ENCODE peak calls at places on chromosome 5, in six cellular contexts. C, X, B, Q, K and M are unnamed samples.

GRCh38 chr5:72587909-72588308 is 80.7 kb upstream of the ZNF366 start:
- DNase-seq in Q (no peak), K (no peak), C (no peak), X (no peak), B (peak), M (no peak)

GRCh38 chr5:118791986-118792734 is 196.2 kb downstream of the DTWD2 start:
- DNase-seq in K (peak), B (peak), Q (peak), C (peak), X (peak), M (peak)

GRCh38 chr5:96661841-96662724 is at the start of gene CAST:
- DNase-seq in Q (peak), C (peak), X (peak), K (peak), B (peak), M (peak)

GRCh38 chr5:158623971-158624370 is 475.7 kb downstream of the EBF1 start:
- DNase-seq in X (no peak), Q (no peak), K (no peak), B (no peak), C (no peak), M (no peak)

GRCh38 chr5:178793156-178793555 is 62.7 kb upstream of the ZNF354A start:
- DNase-seq in X (no peak), K (peak), B (no peak), C (peak), Q (no peak), M (no peak)

GRCh38 chr5:139554264-139554663 is 6.9 kb upstream of the UBE2D2 start:
- DNase-seq in C (no peak), X (no peak), K (no peak), B (no peak), Q (no peak), M (no peak)

GRCh38 chr5:1472964-1473628 is 27.9 kb upstream of the SLC6A3 start:
- DNase-seq in X (no peak), K (no peak), B (no peak), C (no peak), Q (no peak), M (no peak)

GRCh38 chr5:157592594-157592993 is 17.0 kb upstream of the ADAM19 start:
- DNase-seq in Q (no peak), B (no peak), C (no peak), X (no peak), K (no peak), M (no peak)

GRCh38 chr5:150612905-150613670 is 27.4 kb upstream of the SYNPO start:
- DNase-seq in C (no peak), B (no peak), K (no peak), Q (no peak), X (no peak), M (no peak)

GRCh38 chr5:122183098-122183794 is 53.9 kb downstream of the ZNF474 start:
- DNase-seq in C (no peak), Q (no peak), B (no peak), X (no peak), K (no peak), M (no peak)
- TF ChIP-seq TAF1 in C (no peak), Q (no peak), B (no peak), X (no peak), K (no peak), M (no peak)

GRCh38 chr5:170769898-170770416 is 13.6 kb upstream of the GABRP start:
- DNase-seq in Q (no peak), K (no peak), C (no peak), B (no peak), X (no peak), M (no peak)

GRCh38 chr5:170773031-170773985 is 10.2 kb upstream of the GABRP start:
- DNase-seq in Q (no peak), X (no peak), C (no peak), K (no peak), B (no peak), M (no peak)

GRCh38 chr5:170769236-170769635 is 14.3 kb upstream of the GABRP start:
- DNase-seq in Q (no peak), K (no peak), B (no peak), C (peak), X (no peak), M (no peak)

GRCh38 chr5:170774831-170775230 is 8.7 kb upstream of the GABRP start:
- DNase-seq in Q (no peak), C (no peak), K (no peak), X (no peak), B (peak), M (no peak)
- TF ChIP-seq TAF1 in Q (no peak), C (no peak), K (no peak), X (no peak), B (no peak), M (no peak)

DNA sequence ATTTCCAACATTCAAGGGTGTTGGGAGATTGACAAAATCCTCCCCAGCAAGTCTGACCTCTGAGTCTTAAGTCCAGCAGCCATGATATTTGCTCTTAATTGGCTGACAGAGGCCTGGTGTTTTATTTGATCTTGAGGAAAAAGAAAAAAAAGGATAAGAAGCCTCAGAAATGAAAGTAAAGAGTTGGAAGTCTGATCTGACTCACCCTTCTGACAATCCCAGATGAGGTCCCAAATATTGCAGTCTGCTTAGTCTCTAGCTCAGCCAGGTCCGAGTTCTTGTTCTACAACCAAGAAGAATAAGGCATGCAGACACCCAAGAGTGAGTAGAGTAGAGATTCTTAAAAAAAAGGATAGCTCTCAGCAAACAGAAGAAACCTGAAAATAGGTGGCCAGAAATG is 632.5 kb upstream of the ST8SIA4 start:
- DNase-seq in X (no peak), Q (no peak), B (no peak), C (no peak), K (no peak), M (no peak)
- TF ChIP-seq TAF1 in X (no peak), Q (no peak), B (no peak), C (no peak), K (no peak), M (no peak)

DNA sequence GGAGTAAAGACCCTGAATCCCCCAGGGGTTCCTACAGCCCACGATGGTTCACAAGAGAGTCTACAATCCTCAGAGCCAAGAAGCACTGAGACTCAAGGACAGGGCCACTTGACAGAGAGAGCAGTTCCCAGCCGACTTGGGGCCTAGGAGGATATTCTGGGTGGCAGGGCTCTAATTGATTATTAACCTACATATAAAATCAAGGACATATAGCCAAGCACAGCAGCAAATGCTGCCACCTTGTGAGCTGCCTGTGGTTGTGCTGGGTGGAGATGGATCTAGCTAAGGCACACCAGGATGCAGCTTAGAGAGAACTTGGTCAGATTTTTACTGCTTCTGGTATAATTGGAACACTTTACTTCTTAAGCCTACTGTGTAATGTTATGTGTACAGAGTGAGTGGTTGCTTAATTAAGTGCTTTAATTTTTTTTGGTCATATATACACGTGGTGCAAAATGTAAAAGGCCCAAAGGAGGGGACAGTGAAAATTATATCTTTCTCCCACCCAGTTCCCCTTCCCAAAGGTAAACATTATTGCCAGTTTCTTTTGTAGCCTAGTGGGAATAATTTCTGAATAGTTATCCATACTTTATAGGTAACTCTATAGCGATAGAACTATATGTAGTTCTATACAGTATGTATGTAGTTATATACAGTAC is 78.8 kb downstream of the F2RL2 start:
- DNase-seq in X (peak), K (peak), Q (no peak), C (peak), B (peak), M (no peak)
- TF ChIP-seq TAF1 in X (no peak), K (no peak), Q (no peak), C (no peak), B (no peak), M (no peak)

GRCh38 chr5:76475936-76476335 is 72.9 kb downstream of the IQGAP2 start:
- DNase-seq in B (no peak), X (no peak), K (no peak), C (no peak), Q (no peak), M (no peak)

GRCh38 chr5:76476639-76477038 is 73.6 kb downstream of the IQGAP2 start:
- DNase-seq in K (no peak), X (no peak), C (no peak), Q (no peak), B (no peak), M (no peak)

GRCh38 chr5:76475358-76475757 is 72.3 kb downstream of the IQGAP2 start:
- DNase-seq in C (no peak), B (no peak), X (no peak), K (no peak), Q (no peak), M (no peak)

GRCh38 chr5:76477061-76477460 is 74.0 kb downstream of the IQGAP2 start:
- DNase-seq in B (no peak), Q (no peak), K (no peak), C (no peak), X (no peak), M (no peak)

GRCh38 chr5:76477576-76477975 is 74.5 kb downstream of the IQGAP2 start:
- DNase-seq in Q (no peak), K (no peak), C (no peak), X (no peak), B (no peak), M (no peak)
- TF ChIP-seq TAF1 in Q (no peak), K (no peak), C (no peak), X (no peak), B (no peak), M (no peak)

GRCh38 chr5:78501411-78502338 is 141.3 kb downstream of the SCAMP1 start:
- DNase-seq in B (no peak), X (no peak), C (no peak), K (no peak), Q (no peak), M (no peak)

GRCh38 chr5:78496373-78496772 is 136.0 kb downstream of the SCAMP1 start:
- DNase-seq in C (no peak), B (no peak), K (peak), Q (no peak), X (no peak), M (no peak)

GRCh38 chr5:78497573-78498533 is 137.4 kb downstream of the SCAMP1 start:
- DNase-seq in B (no peak), C (no peak), Q (no peak), K (no peak), X (no peak), M (no peak)

GRCh38 chr5:78500028-78500427 is 139.6 kb downstream of the SCAMP1 start:
- DNase-seq in K (no peak), Q (no peak), C (no peak), X (no peak), B (no peak), M (no peak)

GRCh38 chr5:78499485-78499884 is 139.1 kb downstream of the SCAMP1 start:
- DNase-seq in X (no peak), K (no peak), Q (no peak), C (no peak), B (no peak), M (no peak)
- TF ChIP-seq TAF1 in X (no peak), K (no peak), Q (no peak), C (no peak), B (no peak), M (no peak)

DNA sequence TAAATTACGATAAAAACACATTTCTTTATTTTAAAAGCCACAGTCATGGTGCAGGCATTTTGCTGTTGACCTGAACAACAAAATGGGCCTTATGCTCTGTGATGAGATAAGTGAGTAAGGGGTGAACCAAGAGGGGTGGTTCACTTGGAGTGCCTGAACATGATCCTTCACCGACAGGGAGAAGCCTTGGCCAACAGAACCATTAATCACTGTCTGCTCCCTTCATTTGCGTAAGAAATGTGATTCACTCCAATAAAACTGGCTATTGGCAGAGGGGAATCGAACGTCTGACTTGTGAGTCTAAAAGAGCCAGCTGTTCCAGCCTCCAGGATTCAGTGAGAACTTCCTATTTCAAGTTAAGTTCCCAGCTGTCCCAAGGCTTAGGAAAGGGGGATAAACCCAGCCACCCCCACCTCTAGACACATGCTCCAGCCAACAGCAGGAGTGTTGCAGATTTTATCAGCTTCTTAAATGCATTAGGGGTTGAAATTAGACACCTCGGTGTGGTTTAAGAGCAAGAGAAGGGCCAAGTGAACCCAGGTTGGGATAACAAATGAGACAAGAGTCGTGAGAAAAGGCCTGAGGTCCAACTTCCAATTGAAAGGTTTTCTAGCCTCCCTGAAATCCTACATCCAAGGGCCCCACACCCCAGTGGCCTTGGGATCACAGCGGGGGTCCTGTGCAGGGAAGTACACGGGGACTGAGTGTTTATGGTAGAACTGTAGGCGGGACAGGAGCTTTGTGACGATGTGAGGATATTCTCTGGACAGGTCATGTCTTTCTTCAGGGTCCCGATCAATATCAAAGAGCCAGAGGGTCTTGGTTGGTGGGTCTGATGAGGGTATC is 131.4 kb upstream of the LHFPL2 start:
- DNase-seq in C (no peak), B (peak), X (no peak), Q (no peak), K (no peak), M (no peak)
- TF ChIP-seq TAF1 in C (no peak), B (no peak), X (no peak), Q (no peak), K (no peak), M (no peak)